ENCODE peak calls at places on chromosome 21, in five cellular contexts. G, Y, P, N and C are unnamed samples.

GRCh38 chr21:31644648-31645047 is 14.8 kb upstream of the SOD1 start:
- DNase-seq in G (no peak), P (no peak), N (no peak), Y (no peak), C (no peak)

GRCh38 chr21:31713973-31714740 is 17.8 kb downstream of the SCAF4 start:
- DNase-seq in G (no peak), N (no peak), P (no peak), Y (no peak), C (no peak)

GRCh38 chr21:38814126-38815059 is 8.7 kb downstream of the ETS2 start:
- DNase-seq in N (no peak), G (no peak), P (no peak), Y (no peak), C (no peak)

GRCh38 chr21:29812947-29813346 is 126.8 kb downstream of the GRIK1 start:
- DNase-seq in G (no peak), N (no peak), Y (no peak), P (no peak), C (no peak)

GRCh38 chr21:29181799-29182470 is 51.5 kb downstream of the MAP3K7CL start:
- DNase-seq in Y (no peak), N (no peak), G (peak; percentile 70), P (no peak), C (no peak)

GRCh38 chr21:41229527-41230248 is 61.7 kb downstream of the BACE2 start:
- DNase-seq in N (no peak), Y (no peak), P (no peak), G (no peak), C (no peak)

GRCh38 chr21:29555601-29556000 is 256.9 kb downstream of the BACH1 start:
- DNase-seq in N (no peak), G (no peak), P (no peak), Y (no peak), C (no peak)

GRCh38 chr21:26041441-26042180 is 129.0 kb downstream of the APP start:
- DNase-seq in G (peak; percentile 54), P (no peak), Y (no peak), N (no peak), C (no peak)

GRCh38 chr21:31741116-31741515 is 9.2 kb upstream of the SCAF4 start:
- DNase-seq in G (no peak), P (no peak), N (no peak), Y (no peak), C (no peak)

GRCh38 chr21:40563845-40564717 is 282.9 kb downstream of the DSCAM start:
- DNase-seq in G (no peak), P (no peak), Y (no peak), N (no peak), C (no peak)

GRCh38 chr21:40404319-40404906 is 442.5 kb downstream of the DSCAM start:
- DNase-seq in P (no peak), G (no peak), Y (no peak), N (peak; percentile 44), C (no peak)

GRCh38 chr21:17780539-17780938 is 38.6 kb downstream of the C21orf91 start:
- DNase-seq in P (no peak), G (no peak), Y (no peak), N (no peak), C (no peak)

GRCh38 chr21:28725396-28725795 is 267.3 kb downstream of the LTN1 start:
- DNase-seq in P (no peak), Y (no peak), G (no peak), N (no peak), C (no peak)

GRCh38 chr21:17462276-17462981 is 50.4 kb upstream of the CXADR start:
- DNase-seq in Y (no peak), N (no peak), G (no peak), P (no peak), C (no peak)

GRCh38 chr21:31316488-31317169 is 27.4 kb downstream of the TIAM1 start:
- DNase-seq in G (peak; percentile 41), P (no peak), Y (no peak), N (no peak), C (no peak)

GRCh38 chr21:17436626-17437111 is 76.2 kb upstream of the CXADR start:
- DNase-seq in N (no peak), G (no peak), P (no peak), Y (no peak), C (no peak)

GRCh38 chr21:21764281-21764680 is 766.1 kb downstream of the NCAM2 start:
- DNase-seq in N (no peak), P (no peak), G (no peak), Y (no peak), C (no peak)

GRCh38 chr21:17709266-17709611 is 96.5 kb upstream of the BTG3 start:
- DNase-seq in N (no peak), P (no peak), G (no peak), Y (no peak), C (no peak)

GRCh38 chr21:39527664-39528381 is 76.1 kb downstream of the SH3BGR start:
- DNase-seq in Y (no peak), P (no peak), G (no peak), N (peak; percentile 57), C (no peak)

GRCh38 chr21:14968821-14969220 is 96.0 kb downstream of the NRIP1 start:
- DNase-seq in G (no peak), P (no peak), N (no peak), Y (no peak), C (no peak)

GRCh38 chr21:31283025-31283424 is 61.0 kb downstream of the TIAM1 start:
- DNase-seq in G (no peak), Y (no peak), N (no peak), P (no peak), C (no peak)

GRCh38 chr21:32812035-32812434 is 40.5 kb upstream of the PAXBP1 start:
- DNase-seq in G (no peak), N (no peak), Y (no peak), P (no peak), C (no peak)

GRCh38 chr21:28875078-28875477 is 117.6 kb downstream of the LTN1 start:
- DNase-seq in G (no peak), P (no peak), Y (no peak), N (no peak), C (no peak)

GRCh38 chr21:36696640-36697472 is 2.1 kb upstream of the SIM2 start:
- DNase-seq in Y (no peak), G (no peak), P (no peak), N (no peak), C (peak; percentile 64)

GRCh38 chr21:32708069-32708468 is 19.7 kb downstream of the SYNJ1 start:
- DNase-seq in N (no peak), Y (no peak), G (no peak), P (no peak), C (no peak)

GRCh38 chr21:31537872-31538576 is 121.5 kb upstream of the SOD1 start:
- DNase-seq in N (no peak), G (no peak), P (no peak), Y (no peak), C (peak; percentile 5)

GRCh38 chr21:15221799-15222386 is 157.1 kb upstream of the NRIP1 start:
- DNase-seq in N (no peak), Y (no peak), G (peak; percentile 87), P (no peak), C (no peak)

GRCh38 chr21:37746849-37747248 is 169.4 kb downstream of the KCNJ6 start:
- DNase-seq in P (no peak), G (no peak), Y (no peak), N (no peak), C (no peak)
- TF ChIP-seq CTCF in P (no peak), G (no peak), Y (no peak), N (no peak), C (no peak)

GRCh38 chr21:34891610-34891943 is 157.5 kb downstream of the RUNX1 start:
- DNase-seq in P (no peak), G (no peak), N (no peak), Y (no peak), C (no peak)

GRCh38 chr21:34889537-34890257 is 159.4 kb downstream of the RUNX1 start:
- DNase-seq in G (peak; percentile 74), P (peak; percentile 86), Y (peak; percentile 70), N (peak; percentile 68), C (peak; percentile 93)

GRCh38 chr21:34892196-34892595 is 156.9 kb downstream of the RUNX1 start:
- DNase-seq in Y (no peak), P (no peak), G (no peak), N (no peak), C (no peak)

GRCh38 chr21:34890258-34890723 is 158.8 kb downstream of the RUNX1 start:
- DNase-seq in Y (no peak), P (no peak), N (no peak), G (no peak), C (no peak)

DNA sequence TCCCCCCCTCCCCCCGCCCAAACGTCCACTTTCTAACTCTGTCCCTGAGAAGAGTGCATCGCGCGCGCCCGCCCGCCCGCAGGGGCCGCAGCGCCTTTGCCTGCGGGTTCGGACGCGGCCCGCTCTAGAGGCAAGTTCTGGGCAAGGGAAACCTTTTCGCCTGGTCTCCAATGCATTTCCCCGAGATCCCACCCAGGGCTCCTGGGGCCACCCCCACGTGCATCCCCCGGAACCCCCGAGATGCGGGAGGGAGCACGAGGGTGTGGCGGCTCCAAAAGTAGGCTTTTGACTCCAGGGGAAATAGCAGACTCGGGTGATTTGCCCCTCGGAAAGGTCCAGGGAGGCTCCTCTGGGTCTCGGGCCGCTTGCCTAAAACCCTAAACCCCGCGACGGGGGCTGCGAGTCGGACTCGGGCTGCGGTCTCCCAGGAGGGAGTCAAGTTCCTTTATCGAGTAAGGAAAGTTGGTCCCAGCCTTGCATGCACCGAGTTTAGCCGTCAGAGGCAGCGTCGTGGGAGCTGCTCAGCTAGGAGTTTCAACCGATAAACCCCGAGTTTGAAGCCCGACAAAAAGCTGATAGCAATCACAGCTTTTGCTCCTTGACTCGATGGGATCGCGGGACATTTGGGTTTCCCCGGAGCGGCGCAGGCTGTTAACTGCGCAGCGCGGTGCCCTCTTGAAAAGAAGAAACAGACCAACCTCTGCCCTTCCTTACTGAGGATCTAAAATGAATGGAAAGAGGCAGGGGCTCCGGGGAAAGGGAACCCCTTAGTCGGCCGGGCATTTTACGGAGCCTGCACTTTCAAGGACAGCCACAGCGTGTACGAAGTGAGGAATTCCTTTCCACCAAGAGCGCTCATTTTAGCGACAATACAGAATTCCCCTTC is 158.1 kb downstream of the RUNX1 start:
- DNase-seq in N (no peak), P (peak; percentile 75), G (no peak), Y (no peak), C (peak; percentile 75)
- TF ChIP-seq CTCF in N (no peak), P (no peak), G (no peak), Y (no peak), C (no peak)

DNA sequence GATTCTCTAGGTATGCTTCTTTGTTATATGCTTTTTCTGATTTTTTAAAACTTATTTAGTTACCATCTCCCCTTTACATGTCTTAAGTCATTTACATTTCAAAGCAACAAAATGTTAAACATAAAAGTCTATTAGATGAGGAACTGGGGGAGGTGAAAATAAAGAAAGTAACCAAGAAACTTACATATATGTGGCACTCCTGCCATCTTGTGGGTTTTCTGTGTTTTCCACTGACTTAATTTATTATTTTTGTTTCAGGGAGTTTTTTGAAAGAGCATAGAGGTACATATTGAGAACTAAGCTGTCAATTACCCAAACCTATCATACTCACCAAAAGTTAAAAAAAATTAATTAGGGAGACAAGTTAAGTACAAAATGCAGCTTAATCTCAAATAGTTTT is 1531.1 kb downstream of the MRPL39 start:
- DNase-seq in P (no peak), Y (no peak), N (no peak), G (no peak), C (no peak)
- TF ChIP-seq CTCF in P (no peak), Y (no peak), N (no peak), G (no peak), C (no peak)

DNA sequence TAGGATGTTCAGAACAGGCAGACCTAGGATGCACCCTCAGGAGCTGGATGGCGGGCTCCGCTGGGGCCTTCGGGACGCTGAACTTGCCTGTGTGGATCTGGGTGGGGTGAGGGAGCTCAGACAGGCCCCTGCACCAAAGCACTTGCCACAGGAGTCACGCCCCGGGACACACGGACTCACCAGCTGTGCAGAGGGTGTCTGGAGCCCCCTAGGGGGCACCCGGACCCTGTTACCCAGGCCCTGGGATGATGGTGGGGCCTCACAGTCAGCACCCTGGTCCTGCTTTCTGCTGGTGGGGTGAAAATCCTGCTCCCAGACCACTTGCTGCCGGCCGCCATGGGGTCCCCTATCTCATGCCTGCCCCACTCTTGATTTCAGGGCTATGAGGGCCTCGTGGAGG is 10.8 kb downstream of the PFKL start:
- DNase-seq in N (no peak), Y (no peak), G (no peak), P (no peak), C (no peak)
- TF ChIP-seq CTCF in N (no peak), Y (no peak), G (no peak), P (no peak), C (no peak)